ENCODE peak calls at places on chromosomes 3 and 15, in six cellular contexts. A is nephron progenitor cell, D is left kidney, F is NCI-H1092, K is AG08396, U is adrenal gland. V is an unnamed sample.

GRCh38 chr3:63912768-63913588 is 795 bp upstream of the SCAANT1 start:
- DNase-seq in U (peak), F (no peak), K (peak), A (peak), D (peak), V (peak)

GRCh38 chr15:95799286-95800187 is 531.0 kb upstream of the NR2F2 start:
- DNase-seq in K (peak), A (no peak), D (peak), U (no peak), F (no peak), V (no peak)

GRCh38 chr3:103421460-103421859 is 986.6 kb downstream of the ZPLD1 start:
- DNase-seq in D (no peak), A (no peak), F (no peak), K (no peak), U (no peak), V (no peak)

GRCh38 chr3:194405756-194406155 is 6.7 kb upstream of the GP5 start:
- DNase-seq in D (no peak), F (no peak), A (no peak), K (no peak), U (no peak), V (no peak)

GRCh38 chr3:44865272-44866005 is 3.7 kb downstream of the TMEM42 start:
- DNase-seq in U (no peak), K (no peak), D (no peak), A (no peak), F (peak), V (no peak)

GRCh38 chr3:56764904-56765445 is 36.8 kb downstream of the ARHGEF3 start:
- DNase-seq in D (no peak), A (no peak), K (no peak), U (no peak), F (no peak), V (no peak)

GRCh38 chr3:151558621-151559020 is 97.8 kb upstream of the IGSF10 start:
- DNase-seq in D (no peak), K (peak), U (peak), A (no peak), F (no peak), V (no peak)

GRCh38 chr3:59850352-59850870 is 800.6 kb upstream of the CFAP20DC start:
- DNase-seq in D (peak), A (no peak), U (no peak), F (no peak), K (no peak), V (no peak)

GRCh38 chr3:183329543-183329942 is 76.5 kb downstream of the B3GNT5 start:
- DNase-seq in A (no peak), U (no peak), F (no peak), D (no peak), K (no peak), V (no peak)

GRCh38 chr15:50355980-50356379 is 982 bp upstream of the GABPB1 start:
- DNase-seq in U (no peak), A (no peak), K (no peak), D (peak), F (no peak), V (no peak)

GRCh38 chr3:110656394-110656793 is 415.2 kb upstream of the NECTIN3 start:
- DNase-seq in U (no peak), K (no peak), D (no peak), F (no peak), A (no peak), V (no peak)

V was measured in H7.